ENCODE peak calls at places on chromosome 7, in four cellular contexts. J is cardiac muscle cell, B is mucosa of descending colon, Z is aorta. F is an unnamed sample.
A peak's percentile ranks its signal among the peaks of the same experiment; 100 is the strongest.

GRCh38 chr7:32336726-32337125 is 153.5 kb downstream of the LSM5 start:
- DNase-seq in B (no peak), Z (no peak), J (no peak), F (no peak)

GRCh38 chr7:129825005-129825553 is 127.7 kb downstream of the UBE2H start:
- DNase-seq in J (peak; percentile 31), Z (peak; percentile 77), B (peak; percentile 78), F (peak; percentile 38)

GRCh38 chr7:99036531-99037175 is 107.3 kb downstream of the SMURF1 start:
- DNase-seq in J (peak; percentile 60), Z (peak; percentile 71), B (no peak), F (no peak)

GRCh38 chr7:140694592-140694991 is 1.9 kb upstream of the NDUFB2 start:
- DNase-seq in J (no peak), B (no peak), Z (no peak), F (no peak)

GRCh38 chr7:27453702-27454405 is 208.8 kb downstream of the HIBADH start:
- DNase-seq in J (peak; percentile 68), Z (no peak), B (no peak), F (no peak)

GRCh38 chr7:15603124-15603523 is 41.3 kb upstream of the AGMO start:
- DNase-seq in J (peak; percentile 2), B (no peak), Z (no peak), F (no peak)

GRCh38 chr7:45609180-45609579 is 35.0 kb downstream of the ADCY1 start:
- DNase-seq in J (no peak), Z (no peak), B (no peak), F (no peak)

GRCh38 chr7:30199271-30199670 is 64.5 kb downstream of the MTURN start:
- DNase-seq in B (no peak), J (no peak), Z (no peak), F (no peak)

GRCh38 chr7:155852426-155853301 is 40.4 kb upstream of the SHH start:
- DNase-seq in B (no peak), J (no peak), Z (no peak), F (no peak)

GRCh38 chr7:101597941-101598340 is 31.2 kb downstream of the MYL10 start:
- DNase-seq in Z (no peak), J (no peak), B (no peak), F (no peak)

GRCh38 chr7:78020131-78020873 is 221.7 kb downstream of the PHTF2 start:
- DNase-seq in Z (peak; percentile 59), J (peak; percentile 90), B (no peak), F (peak; percentile 82)

GRCh38 chr7:44847509-44847919 is 373 bp downstream of the H2AZ2 start:
- DNase-seq in Z (peak; percentile 94), B (peak; percentile 94), J (peak; percentile 89), F (peak; percentile 87)

GRCh38 chr7:130272456-130273080 is 5.9 kb downstream of the CPA2 start:
- DNase-seq in B (no peak), J (no peak), Z (no peak), F (no peak)

GRCh38 chr7:3494890-3495289 is 193.8 kb downstream of the SDK1 start:
- DNase-seq in J (no peak), Z (no peak), B (no peak), F (no peak)

GRCh38 chr7:63043657-63044543 is 954.7 kb upstream of the ZNF722 start:
- DNase-seq in B (no peak), J (no peak), Z (no peak), F (no peak)
- H3K9me3 ChIP-seq in B (peaks cover 92% of the 10 kb centered on the region), J (no peaks in the 10 kb centered on the region), Z (no peaks in the 10 kb centered on the region), F (no peaks in the 10 kb centered on the region)

GRCh38 chr7:49812534-49812933 is 39.1 kb downstream of the VWC2 start:
- DNase-seq in Z (no peak), J (no peak), B (no peak), F (no peak)
- H3K9me3 ChIP-seq in Z (no peaks in the 10 kb centered on the region), J (no peaks in the 10 kb centered on the region), B (no peaks in the 10 kb centered on the region), F (no peaks in the 10 kb centered on the region)

GRCh38 chr7:153567426-153567825 is 484.8 kb upstream of the DPP6 start:
- DNase-seq in B (no peak), Z (no peak), J (peak; percentile 44), F (no peak)
- H3K9me3 ChIP-seq in B (peaks cover 18% of the 10 kb centered on the region), Z (no peaks in the 10 kb centered on the region), J (no peaks in the 10 kb centered on the region), F (peaks cover 2% of the 10 kb centered on the region)

DNA sequence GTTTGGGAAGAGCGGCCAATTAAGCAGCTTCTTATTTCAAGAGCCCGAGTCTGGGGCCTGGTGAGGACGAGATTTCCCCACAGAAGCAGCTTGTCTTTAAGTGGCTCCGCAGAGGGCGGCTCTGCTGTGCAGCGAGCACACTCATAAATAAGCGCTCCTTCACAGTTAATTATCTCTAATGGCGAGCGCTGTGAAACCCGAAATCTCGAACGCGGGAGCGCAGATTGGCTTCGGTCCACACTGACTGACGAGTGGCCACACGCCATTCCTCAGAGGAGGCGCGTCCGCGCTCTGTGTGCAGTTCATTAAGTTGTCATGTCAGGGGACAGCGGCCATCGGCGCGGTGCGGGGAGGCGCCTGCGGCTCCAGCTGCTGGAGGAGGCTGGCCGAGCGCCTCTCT is 560.9 kb downstream of the DNAJB6 start:
- DNase-seq in Z (no peak), B (no peak), J (no peak), F (no peak)
- H3K9me3 ChIP-seq in Z (no peaks in the 10 kb centered on the region), B (no peaks in the 10 kb centered on the region), J (no peaks in the 10 kb centered on the region), F (no peaks in the 10 kb centered on the region)

F was measured in heart right ventricle.